ENCODE peak calls at places on chromosome 10, in ten cellular contexts. B, S, F, A, L, U, X, M, J and V are unnamed samples.

GRCh38 chr10:70773965-70774809 is 11.0 kb downstream of the TBATA start:
- DNase-seq in B (no peak), S (peak; percentile 80), F (no peak), A (no peak), L (no peak), U (peak; percentile 23), X (no peak), M (no peak), J (no peak), V (no peak)

GRCh38 chr10:132618158-132618924 is 80.8 kb downstream of the INPP5A start:
- DNase-seq in B (no peak), S (no peak), F (no peak), A (peak; percentile 46), L (no peak), U (no peak), X (no peak), M (no peak), J (no peak), V (no peak)

GRCh38 chr10:100748251-100749058 is 3.1 kb downstream of the PAX2 start:
- DNase-seq in B (no peak), S (no peak), F (no peak), A (no peak), L (no peak), U (no peak), X (no peak), M (no peak), J (no peak), V (no peak)

GRCh38 chr10:35516102-35516670 is 89.0 kb upstream of the GJD4 start:
- DNase-seq in B (no peak), S (no peak), F (no peak), A (peak; percentile 7), L (no peak), U (no peak), X (no peak), M (no peak), J (no peak), V (no peak)

GRCh38 chr10:110672580-110672919 is 28.4 kb downstream of the RBM20 start:
- DNase-seq in B (no peak), S (no peak), F (no peak), A (no peak), L (no peak), U (no peak), X (no peak), M (no peak), J (no peak), V (no peak)

GRCh38 chr10:43931308-43931930 is 282.7 kb upstream of the ZNF32 start:
- DNase-seq in B (no peak), S (no peak), F (no peak), A (peak; percentile 87), L (no peak), U (no peak), X (no peak), M (no peak), J (no peak), V (no peak)

GRCh38 chr10:91596821-91597396 is 36.0 kb downstream of the PPP1R3C start:
- DNase-seq in B (no peak), S (no peak), F (no peak), A (peak; percentile 85), L (no peak), U (no peak), X (no peak), M (no peak), J (no peak), V (no peak)

GRCh38 chr10:50369931-50370330 is 118.6 kb upstream of the ASAH2 start:
- DNase-seq in B (no peak), S (no peak), F (no peak), A (peak; percentile 48), L (no peak), U (no peak), X (no peak), M (no peak), J (no peak), V (no peak)

GRCh38 chr10:78535716-78536218 is 502.1 kb downstream of the RPS24 start:
- DNase-seq in B (no peak), S (no peak), F (no peak), A (no peak), L (no peak), U (no peak), X (no peak), M (no peak), J (no peak), V (no peak)

GRCh38 chr10:97676770-97677581 is 10.1 kb downstream of the AVPI1 start:
- DNase-seq in B (no peak), S (no peak), F (peak; percentile 58), A (peak; percentile 63), L (peak; percentile 55), U (no peak), X (no peak), M (no peak), J (peak; percentile 75), V (peak; percentile 44)

GRCh38 chr10:88890681-88891371 is 10.8 kb downstream of the STAMBPL1 start:
- DNase-seq in B (no peak), S (no peak), F (no peak), A (peak; percentile 56), L (no peak), U (no peak), X (no peak), M (no peak), J (no peak), V (no peak)

GRCh38 chr10:88892223-88892967 is 12.3 kb downstream of the STAMBPL1 start:
- DNase-seq in B (no peak), S (no peak), F (no peak), A (peak; percentile 68), L (no peak), U (no peak), X (no peak), M (no peak), J (no peak), V (no peak)

GRCh38 chr10:88893611-88894010 is 13.6 kb downstream of the STAMBPL1 start:
- DNase-seq in B (no peak), S (no peak), F (no peak), A (peak; percentile 40), L (no peak), U (no peak), X (no peak), M (no peak), J (no peak), V (no peak)

GRCh38 chr10:88886557-88886956 is 6.5 kb downstream of the STAMBPL1 start:
- DNase-seq in B (no peak), S (no peak), F (no peak), A (no peak), L (no peak), U (no peak), X (no peak), M (no peak), J (no peak), V (no peak)

DNA sequence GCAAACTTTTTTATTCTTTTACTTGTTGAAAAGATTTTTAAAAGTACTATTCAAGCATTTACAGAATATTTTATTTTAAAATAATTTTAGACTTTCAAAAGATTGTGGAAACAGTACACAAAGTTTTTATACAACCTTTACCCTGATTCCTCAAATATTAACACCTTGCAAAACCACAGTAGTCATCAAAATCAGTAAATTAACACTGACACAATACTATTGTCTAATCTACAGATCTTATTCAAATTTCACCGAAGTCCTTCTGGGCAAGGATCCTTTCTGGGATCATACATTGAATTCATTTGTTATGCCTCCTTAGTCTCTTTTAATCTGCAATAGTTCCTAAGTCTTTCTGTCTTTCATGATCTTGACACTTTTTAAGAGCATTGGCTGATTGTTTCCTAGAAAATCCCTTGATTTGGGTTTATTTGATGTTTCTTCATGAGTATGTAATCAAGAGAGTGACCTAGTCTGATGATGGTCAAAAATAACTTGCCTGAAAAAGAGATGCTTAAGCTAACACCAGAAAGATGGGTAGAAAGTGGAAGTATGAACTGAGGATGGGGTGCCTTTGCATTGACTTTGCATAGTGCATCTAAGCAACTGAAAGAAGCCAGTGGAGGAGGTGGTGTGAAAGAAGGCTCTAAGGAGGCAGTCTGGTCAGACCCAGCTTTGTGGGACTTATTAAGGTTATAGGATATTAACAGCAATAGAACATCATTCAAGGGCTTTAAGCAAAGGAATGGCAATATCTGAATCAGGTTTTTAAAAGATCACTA is 9.7 kb downstream of the STAMBPL1 start:
- DNase-seq in B (no peak), S (no peak), F (no peak), A (no peak), L (no peak), U (no peak), X (no peak), M (no peak), J (no peak), V (no peak)
- H3K4me1 ChIP-seq in B (no peaks in the 10 kb centered on the region), S (peaks cover 7% of the 10 kb centered on the region), F (peaks cover 31% of the 10 kb centered on the region), A (peaks cover 35% of the 10 kb centered on the region), L (peaks cover 33% of the 10 kb centered on the region), U (peaks cover 8% of the 10 kb centered on the region), X (no peaks in the 10 kb centered on the region), M (no peaks in the 10 kb centered on the region), J (no peaks in the 10 kb centered on the region), V (peaks cover 3% of the 10 kb centered on the region)

GRCh38 chr10:95321554-95322301 is 30.9 kb upstream of the PDLIM1 start:
- DNase-seq in B (no peak), S (no peak), F (no peak), A (no peak), L (no peak), U (no peak), X (no peak), M (no peak), J (no peak), V (no peak)
- H3K36me3 ChIP-seq in B (no peaks in the 10 kb centered on the region), S (no peaks in the 10 kb centered on the region), F (no peaks in the 10 kb centered on the region), A (no peaks in the 10 kb centered on the region), L (no peaks in the 10 kb centered on the region), U (no peaks in the 10 kb centered on the region), X (no peaks in the 10 kb centered on the region), M (no peaks in the 10 kb centered on the region), J (no peaks in the 10 kb centered on the region), V (peaks cover 8% of the 10 kb centered on the region)

GRCh38 chr10:6204063-6204340 is 1.3 kb downstream of the PFKFB3 start:
- DNase-seq in B (peak; percentile 74), S (no peak), F (peak; percentile 56), A (no peak), L (peak; percentile 44), U (peak; percentile 67), X (no peak), M (no peak), J (no peak), V (peak; percentile 67)
- H3K4me1 ChIP-seq in B (no peaks in the 10 kb centered on the region), S (peaks cover 38% of the 10 kb centered on the region), F (peaks cover 18% of the 10 kb centered on the region), A (peaks cover 19% of the 10 kb centered on the region), L (peaks cover 19% of the 10 kb centered on the region), U (peaks cover 12% of the 10 kb centered on the region), X (peaks cover 38% of the 10 kb centered on the region), M (peaks cover 13% of the 10 kb centered on the region), J (no peaks in the 10 kb centered on the region), V (no peaks in the 10 kb centered on the region)

DNA sequence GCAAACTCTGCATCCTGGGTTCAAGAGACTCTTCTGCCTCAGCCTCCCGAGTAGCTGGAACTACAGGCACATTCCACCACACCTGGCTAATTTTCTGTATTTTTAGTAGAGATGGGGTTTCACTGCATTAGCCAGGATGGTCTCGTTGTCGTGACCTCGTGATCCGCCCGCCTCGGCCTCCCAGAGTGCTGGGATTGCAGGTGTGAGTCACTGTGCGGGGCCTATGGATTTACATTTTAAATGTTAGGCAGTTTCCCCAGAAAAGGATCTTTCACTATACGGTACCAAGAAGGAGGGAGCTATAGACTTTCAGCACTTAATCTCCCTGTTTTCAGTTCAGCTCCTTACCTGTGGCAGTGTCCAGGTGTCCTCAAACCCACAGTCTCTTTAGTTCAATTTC is 50.8 kb downstream of the SIRT1 start:
- DNase-seq in B (no peak), S (no peak), F (no peak), A (no peak), L (no peak), U (no peak), X (no peak), M (no peak), J (no peak), V (no peak)
- H3K36me3 ChIP-seq in B (no peaks in the 10 kb centered on the region), S (peaks cover 40% of the 10 kb centered on the region), F (peaks cover 5% of the 10 kb centered on the region), A (peaks cover 30% of the 10 kb centered on the region), L (peaks cover 19% of the 10 kb centered on the region), U (no peaks in the 10 kb centered on the region), X (peaks cover 13% of the 10 kb centered on the region), M (no peaks in the 10 kb centered on the region), J (no peaks in the 10 kb centered on the region), V (peaks cover 13% of the 10 kb centered on the region)